ENCODE peak calls at places on chromosomes 13 and 19, in nine cellular contexts. E is cardiac muscle cell, A is lung, C is SHP77, Y is AG09309, R is substantia nigra, N is foreskin fibroblast, U is lower lobe of right lung, T is skeletal muscle cell. I is an unnamed sample.

GRCh38 chr13:22866221-22866620 is 314.6 kb upstream of the SGCG start:
- DNase-seq in E (no peak), N (no peak), U (no peak), R (no peak), A (no peak), T (no peak), C (no peak), Y (no peak), I (no peak)

GRCh38 chr19:14758816-14759215 is 19.5 kb downstream of the ADGRE2 start:
- DNase-seq in C (no peak), Y (no peak), U (no peak), N (no peak), E (no peak), A (no peak), R (no peak), T (no peak), I (no peak)

GRCh38 chr13:107743983-107744382 is 471.4 kb downstream of the LIG4 start:
- DNase-seq in Y (peak), N (peak), E (peak), R (no peak), U (no peak), A (no peak), T (peak), C (no peak), I (no peak)

GRCh38 chr13:20043207-20043925 is 84.8 kb downstream of the ZMYM2 start:
- DNase-seq in E (no peak), Y (no peak), T (no peak), R (no peak), C (no peak), N (no peak), A (no peak), U (peak), I (no peak)

GRCh38 chr19:868458-869244 is 9.2 kb downstream of the CFD start:
- DNase-seq in E (no peak), U (no peak), Y (no peak), A (no peak), T (no peak), N (no peak), C (no peak), R (no peak), I (no peak)

GRCh38 chr19:1520203-1520780 is 3.6 kb upstream of the PLK5 start:
- DNase-seq in N (no peak), R (no peak), Y (no peak), A (no peak), T (no peak), C (no peak), U (no peak), E (no peak), I (no peak)

GRCh38 chr13:42997381-42997780 is 5.3 kb upstream of the EPSTI1 start:
- DNase-seq in E (peak), R (no peak), U (no peak), A (no peak), Y (no peak), N (no peak), T (no peak), C (no peak), I (no peak)

GRCh38 chr13:100827489-100828000 is 152.9 kb upstream of the TMTC4 start:
- DNase-seq in Y (no peak), C (no peak), T (no peak), U (no peak), A (no peak), E (no peak), N (no peak), R (no peak), I (no peak)

GRCh38 chr19:13100031-13100588 is 2.5 kb downstream of the LYL1 start:
- DNase-seq in Y (no peak), N (no peak), T (no peak), A (no peak), C (no peak), U (no peak), R (no peak), E (no peak), I (no peak)

GRCh38 chr19:19185853-19186728 is 5.9 kb downstream of the BORCS8 start:
- DNase-seq in T (no peak), Y (no peak), R (no peak), N (peak), U (no peak), A (peak), C (peak), E (peak), I (no peak)

GRCh38 chr13:29858231-29858630 is 7.8 kb upstream of the UBL3 start:
- DNase-seq in A (no peak), N (no peak), T (no peak), E (no peak), Y (no peak), C (no peak), R (no peak), U (no peak), I (no peak)

GRCh38 chr13:51613535-51613934 is 29.3 kb downstream of the WDFY2 start:
- DNase-seq in C (no peak), N (no peak), U (no peak), A (no peak), E (no peak), Y (no peak), R (no peak), T (no peak), I (no peak)

GRCh38 chr19:23799321-23799720 is 40.6 kb upstream of the ZNF681 start:
- DNase-seq in R (no peak), N (no peak), E (no peak), Y (no peak), C (peak), T (no peak), U (no peak), A (no peak), I (no peak)

GRCh38 chr13:34507630-34508029 is 434.4 kb upstream of the NBEA start:
- DNase-seq in C (no peak), A (no peak), T (no peak), U (no peak), N (no peak), R (no peak), E (no peak), Y (no peak), I (no peak)

GRCh38 chr19:56725829-56726424 is 54.4 kb upstream of the ZNF835 start:
- DNase-seq in Y (no peak), U (no peak), C (no peak), A (no peak), R (no peak), E (peak), T (no peak), N (no peak), I (no peak)

GRCh38 chr13:64314286-64314685 is 2898.6 kb upstream of the PCDH20 start:
- DNase-seq in C (no peak), Y (no peak), A (no peak), U (no peak), N (peak), T (peak), E (peak), R (no peak), I (no peak)

GRCh38 chr13:37797606-37798005 is 72.0 kb downstream of the TRPC4 start:
- DNase-seq in Y (no peak), U (no peak), T (no peak), N (no peak), C (no peak), E (no peak), R (no peak), A (no peak), I (no peak)

GRCh38 chr13:91045351-91046034 is 302.0 kb upstream of the MIR17HG start:
- DNase-seq in C (no peak), U (no peak), R (no peak), T (no peak), N (no peak), E (peak), Y (no peak), A (no peak), I (no peak)

GRCh38 chr13:99228737-99229691 is 28.4 kb downstream of the UBAC2 start:
- DNase-seq in N (peak), T (peak), R (no peak), E (no peak), C (no peak), U (no peak), A (no peak), Y (peak), I (no peak)

GRCh38 chr13:113857531-113858195 is 6.2 kb downstream of the GAS6 start:
- DNase-seq in Y (no peak), A (no peak), T (no peak), R (no peak), U (peak), E (no peak), N (no peak), C (no peak), I (peak)

GRCh38 chr13:77239312-77239711 is 87.6 kb downstream of the MYCBP2 start:
- DNase-seq in R (no peak), N (peak), T (no peak), A (no peak), Y (no peak), U (no peak), E (no peak), C (no peak), I (no peak)

GRCh38 chr13:94481966-94482365 is 2.5 kb upstream of the DCT start:
- DNase-seq in T (peak), A (no peak), Y (peak), N (peak), U (no peak), C (no peak), R (no peak), E (peak), I (no peak)